ENCODE peak calls at places on chromosomes 13 and 19, in four cellular contexts. Q, I, T and E are unnamed samples.

GRCh38 chr19:5775668-5776309 is 8.8 kb downstream of the PRR22 start:
- DNase-seq in Q (no peak), I (no peak), T (no peak), E (no peak)

GRCh38 chr13:47962237-47962636 is 38.8 kb downstream of the SUCLA2 start:
- DNase-seq in Q (no peak), I (no peak), T (no peak), E (no peak)

GRCh38 chr13:49308977-49309408 is 61.3 kb downstream of the CDADC1 start:
- DNase-seq in Q (no peak), I (no peak), T (no peak), E (no peak)

GRCh38 chr19:51366999-51367564 is 894 bp upstream of the ETFB start:
- DNase-seq in Q (peak; percentile 79), I (no peak), T (peak; percentile 19), E (peak; percentile 43)

GRCh38 chr19:28497137-28497536 is 715.8 kb downstream of the UQCRFS1 start:
- DNase-seq in Q (no peak), I (no peak), T (no peak), E (no peak)

GRCh38 chr13:41587490-41587889 is 130.1 kb downstream of the RGCC start:
- DNase-seq in Q (peak; percentile 4), I (peak; percentile 64), T (peak; percentile 29), E (no peak)

GRCh38 chr19:41792513-41793413 is 3.6 kb upstream of the CEACAM3 start:
- DNase-seq in Q (peak; percentile 78), I (peak; percentile 84), T (peak; percentile 53), E (peak; percentile 70)

GRCh38 chr19:34773555-34773864 is 495 bp upstream of the ZNF599 start:
- DNase-seq in Q (no peak), I (no peak), T (no peak), E (no peak)

GRCh38 chr13:110637747-110638146 is 22.4 kb downstream of the NAXD start:
- DNase-seq in Q (peak; percentile 25), I (no peak), T (no peak), E (no peak)

GRCh38 chr13:112645327-112645914 is 44.4 kb upstream of the ATP11A start:
- DNase-seq in Q (no peak), I (no peak), T (no peak), E (no peak)

GRCh38 chr19:44163789-44164188 is 1.1 kb upstream of the ZNF226 start:
- DNase-seq in Q (no peak), I (no peak), T (no peak), E (no peak)

GRCh38 chr13:105345116-105345515 is 1190.3 kb downstream of the EFNB2 start:
- DNase-seq in Q (no peak), I (no peak), T (no peak), E (no peak)

GRCh38 chr13:109835321-109835720 is 48.9 kb upstream of the IRS2 start:
- DNase-seq in Q (no peak), I (no peak), T (no peak), E (no peak)

GRCh38 chr13:113419531-113420183 is 33.6 kb downstream of the ADPRHL1 start:
- DNase-seq in Q (no peak), I (no peak), T (no peak), E (no peak)

GRCh38 chr13:72221276-72221962 is 354.4 kb upstream of the DACH1 start:
- DNase-seq in Q (no peak), I (peak; percentile 86), T (no peak), E (peak; percentile 20)

GRCh38 chr19:47445937-47446402 is 25.7 kb downstream of the SLC8A2 start:
- DNase-seq in Q (peak; percentile 78), I (peak; percentile 67), T (peak; percentile 67), E (peak; percentile 65)

GRCh38 chr19:17385878-17386611 is 8.0 kb downstream of the CCDC194 start:
- DNase-seq in Q (peak; percentile 79), I (peak; percentile 92), T (peak; percentile 52), E (peak; percentile 61)

GRCh38 chr19:13974073-13974472 is 21.8 kb downstream of the DCAF15 start:
- DNase-seq in Q (no peak), I (peak; percentile 98), T (peak; percentile 47), E (no peak)

GRCh38 chr13:104592127-104592526 is 1525.9 kb upstream of the SLC10A2 start:
- DNase-seq in Q (no peak), I (no peak), T (no peak), E (no peak)

GRCh38 chr13:101065314-101065713 is 351.0 kb downstream of the NALCN start:
- DNase-seq in Q (no peak), I (no peak), T (no peak), E (no peak)

GRCh38 chr19:22606212-22606553 is 27.9 kb upstream of the ZNF492 start:
- DNase-seq in Q (no peak), I (no peak), T (no peak), E (no peak)

GRCh38 chr19:42199440-42200115 is 17.9 kb downstream of the DEDD2 start:
- DNase-seq in Q (peak; percentile 63), I (peak; percentile 61), T (peak; percentile 48), E (no peak)

GRCh38 chr13:112965103-112965502 is 3.9 kb upstream of the MCF2L start:
- DNase-seq in Q (no peak), I (no peak), T (no peak), E (no peak)

GRCh38 chr19:10692673-10693264 is 8.5 kb upstream of the QTRT1 start:
- DNase-seq in Q (no peak), I (peak; percentile 73), T (no peak), E (no peak)

GRCh38 chr19:35963514-35963913 is 27.3 kb downstream of the LRFN3 start:
- DNase-seq in Q (no peak), I (peak; percentile 92), T (peak; percentile 35), E (peak; percentile 59)

GRCh38 chr19:57578487-57579205 is at the start of gene ZNF416:
- DNase-seq in Q (peak; percentile 98), I (peak; percentile 100), T (peak; percentile 92), E (peak; percentile 96)
- TF ChIP-seq CTCF in Q (no peak), I (peak; percentile 41), T (no peak), E (no peak)

DNA sequence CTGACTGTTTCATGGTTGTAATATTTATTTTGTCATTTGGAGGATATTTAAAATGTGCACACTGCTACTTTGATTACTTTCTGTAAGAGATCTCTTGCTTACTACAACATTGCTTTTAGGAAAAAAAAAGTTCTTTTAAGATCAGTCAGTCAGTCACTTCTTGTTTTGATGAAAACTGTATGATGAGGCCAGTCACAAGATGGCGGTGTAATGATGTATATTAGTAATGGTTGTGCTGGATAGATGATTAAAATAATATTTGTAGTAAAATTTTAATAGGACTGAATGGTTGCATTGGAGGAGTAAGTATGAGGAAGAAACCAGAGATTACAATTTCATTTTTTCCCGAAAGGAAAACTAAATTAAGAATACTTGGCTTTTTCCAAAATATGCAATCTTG is 2411.1 kb downstream of the PCDH9 start:
- DNase-seq in Q (no peak), I (no peak), T (no peak), E (no peak)
- TF ChIP-seq CTCF in Q (no peak), I (peak; percentile 17), T (no peak), E (no peak)

GRCh38 chr19:19485161-19485997 is 30.0 kb downstream of the TSSK6 start:
- DNase-seq in Q (peak; percentile 47), I (no peak), T (no peak), E (no peak)

GRCh38 chr19:19486343-19487076 is 28.8 kb downstream of the TSSK6 start:
- DNase-seq in Q (no peak), I (no peak), T (no peak), E (no peak)

GRCh38 chr19:19488041-19488874 is 27.1 kb downstream of the TSSK6 start:
- DNase-seq in Q (no peak), I (peak; percentile 45), T (no peak), E (peak; percentile 7)

GRCh38 chr19:19487077-19488040 is 28.0 kb downstream of the TSSK6 start:
- DNase-seq in Q (no peak), I (no peak), T (no peak), E (no peak)

GRCh38 chr19:19485998-19486290 is 29.4 kb downstream of the TSSK6 start:
- DNase-seq in Q (no peak), I (no peak), T (no peak), E (no peak)
- TF ChIP-seq CTCF in Q (no peak), I (no peak), T (no peak), E (no peak)

GRCh38 chr13:74288361-74288911 is 154.2 kb upstream of the KLF12 start:
- DNase-seq in Q (peak; percentile 60), I (peak; percentile 46), T (peak; percentile 12), E (peak; percentile 1)
- TF ChIP-seq CTCF in Q (no peak), I (no peak), T (no peak), E (no peak)

GRCh38 chr13:33556828-33557227 is 261.1 kb upstream of the RFC3 start:
- DNase-seq in Q (no peak), I (no peak), T (no peak), E (no peak)
- TF ChIP-seq CTCF in Q (no peak), I (no peak), T (no peak), E (no peak)

GRCh38 chr19:741506-742131 is 9.3 kb upstream of the MISP start:
- DNase-seq in Q (no peak), I (peak; percentile 90), T (no peak), E (no peak)
- TF ChIP-seq CTCF in Q (no peak), I (peak; percentile 74), T (no peak), E (no peak)

DNA sequence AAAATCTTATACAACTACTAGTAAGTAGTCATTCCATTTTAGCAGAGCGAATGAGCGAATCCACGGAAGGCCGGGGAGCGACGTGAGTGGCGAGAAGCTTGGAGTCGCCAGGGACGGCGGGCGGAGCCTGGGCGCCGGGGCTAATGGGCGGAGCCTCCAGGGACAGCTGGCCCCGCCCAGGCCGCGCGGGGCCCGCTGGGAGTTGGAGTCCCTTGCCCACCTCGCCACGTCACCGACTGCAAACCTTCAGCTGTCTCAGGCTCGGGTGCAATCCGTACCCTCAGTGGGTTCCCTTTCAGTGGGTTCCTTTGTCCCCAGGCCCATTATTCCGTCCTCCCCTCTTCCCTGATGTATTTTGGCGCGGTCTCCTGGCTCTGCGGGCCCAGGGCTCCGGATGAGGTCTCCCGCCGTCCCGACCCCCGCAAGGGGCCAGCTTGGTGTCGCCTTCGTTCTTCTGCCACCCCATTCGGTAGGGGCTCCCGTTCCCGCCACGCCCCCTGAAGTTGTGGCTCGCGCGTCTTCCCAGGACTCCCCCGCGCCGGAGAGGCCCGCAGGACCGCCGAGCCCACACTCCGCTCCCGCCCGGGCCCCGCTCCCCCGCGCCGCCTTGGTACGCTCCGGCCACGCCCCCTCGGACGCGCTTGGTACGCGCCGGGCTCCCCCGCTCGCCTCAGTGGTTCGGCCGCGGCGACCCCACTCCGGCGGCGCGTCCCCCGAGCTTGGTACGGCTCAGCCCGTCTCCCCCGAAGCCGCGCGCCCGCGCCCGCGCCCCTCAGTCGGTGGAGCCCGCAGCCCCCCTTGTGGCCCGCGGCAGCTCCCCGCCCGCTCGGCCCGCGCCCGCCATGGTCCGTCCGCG is at the start of gene PTOV1:
- DNase-seq in Q (peak; percentile 94), I (peak; percentile 94), T (peak; percentile 84), E (peak; percentile 96)
- TF ChIP-seq CTCF in Q (no peak), I (no peak), T (no peak), E (no peak)